ENCODE peak calls at places on chromosome 13, in nine cellular contexts. R, V, L, B, D, T, N, E and I are unnamed samples.

GRCh38 chr13:99421271-99421670 is 80.0 kb upstream of the TM9SF2 start:
- DNase-seq in B (no peak), T (no peak), L (no peak), R (no peak), V (no peak), D (no peak), N (no peak), E (no peak), I (no peak)

GRCh38 chr13:114008964-114009589 is 35.2 kb upstream of the C13orf46 start:
- DNase-seq in T (no peak), V (no peak), R (no peak), E (no peak), N (no peak), D (no peak), L (no peak), B (no peak), I (no peak)

GRCh38 chr13:102948006-102948405 is 102.2 kb downstream of the ERCC5 start:
- DNase-seq in R (no peak), B (no peak), N (peak), T (no peak), L (no peak), D (no peak), V (no peak), E (no peak), I (no peak)

GRCh38 chr13:100269837-100270236 is 180.9 kb downstream of the PCCA start:
- DNase-seq in L (no peak), R (peak), N (peak), E (peak), T (peak), D (no peak), V (no peak), B (no peak), I (peak)

GRCh38 chr13:111217661-111218060 is 102.6 kb downstream of the ARHGEF7 start:
- DNase-seq in V (no peak), L (no peak), D (no peak), N (no peak), R (no peak), E (no peak), T (no peak), B (no peak), I (no peak)

GRCh38 chr13:22375151-22375550 is 704.3 kb downstream of the FGF9 start:
- DNase-seq in B (no peak), V (no peak), L (no peak), T (no peak), E (no peak), N (no peak), R (no peak), D (no peak), I (no peak)

GRCh38 chr13:45481688-45482087 is 16.9 kb downstream of the COG3 start:
- DNase-seq in E (peak), L (no peak), N (no peak), D (no peak), V (no peak), T (no peak), B (no peak), R (no peak), I (no peak)

GRCh38 chr13:52361225-52361624 is 44.7 kb downstream of the THSD1 start:
- DNase-seq in V (no peak), N (no peak), R (no peak), T (no peak), E (no peak), D (no peak), L (no peak), B (no peak), I (no peak)

GRCh38 chr13:49540552-49540951 is 44.8 kb downstream of the PHF11 start:
- DNase-seq in L (no peak), D (no peak), B (no peak), V (no peak), N (peak), E (peak), T (no peak), R (no peak), I (peak)

GRCh38 chr13:38763446-38764381 is 76.8 kb downstream of the FREM2 start:
- DNase-seq in D (peak), N (no peak), B (no peak), V (peak), E (peak), L (no peak), R (peak), T (no peak), I (peak)

GRCh38 chr13:114101831-114102520 is 30.4 kb downstream of the RASA3 start:
- DNase-seq in E (no peak), N (no peak), V (no peak), T (no peak), L (no peak), B (no peak), D (no peak), R (no peak), I (no peak)

GRCh38 chr13:63408227-63409202 is 1992.9 kb upstream of the PCDH20 start:
- DNase-seq in R (no peak), N (peak), B (no peak), D (no peak), E (peak), L (no peak), T (peak), V (no peak), I (peak)

GRCh38 chr13:94542917-94543316 is 53.0 kb downstream of the TGDS start:
- DNase-seq in L (no peak), N (no peak), E (no peak), V (no peak), R (no peak), T (no peak), D (no peak), B (no peak), I (no peak)

GRCh38 chr13:96851856-96852255 is 142.4 kb downstream of the OXGR1 start:
- DNase-seq in R (no peak), D (no peak), N (no peak), L (no peak), T (no peak), E (no peak), V (no peak), B (no peak), I (no peak)

GRCh38 chr13:113975416-113975815 is 1.5 kb upstream of the C13orf46 start:
- DNase-seq in T (no peak), E (no peak), D (no peak), N (no peak), V (no peak), R (no peak), L (no peak), B (no peak), I (no peak)

GRCh38 chr13:113187263-113187669 is 21.2 kb downstream of the PCID2 start:
- DNase-seq in V (peak), B (no peak), N (peak), E (peak), L (no peak), R (peak), T (peak), D (no peak), I (peak)

GRCh38 chr13:50747939-50748338 is 95.6 kb downstream of the DLEU7 start:
- DNase-seq in N (no peak), V (no peak), R (no peak), T (no peak), D (no peak), L (no peak), E (no peak), B (no peak), I (no peak)

GRCh38 chr13:30806784-30807183 is 71.4 kb downstream of the ALOX5AP start:
- DNase-seq in N (peak), R (no peak), L (no peak), T (no peak), E (peak), V (no peak), B (no peak), D (peak), I (peak)

GRCh38 chr13:102856603-102857002 is 10.8 kb downstream of the ERCC5 start:
- DNase-seq in D (no peak), B (no peak), T (no peak), V (no peak), R (no peak), N (peak), L (no peak), E (peak), I (no peak)